ENCODE peak calls at places on chromosome 1, in six cellular contexts. L is MM.1S, W is fibroblast of mammary gland, E is fibroblast of the aortic adventitia, P is endodermal cell, D is MCF 10A. Z is an unnamed sample.

GRCh38 chr1:7355646-7356045 is 415.4 kb upstream of the VAMP3 start:
- DNase-seq in L (no peak), W (no peak), E (no peak), P (no peak), D (no peak), Z (no peak)

GRCh38 chr1:118960567-118961136 is 27.5 kb downstream of the TBX15 start:
- DNase-seq in L (no peak), W (peak), E (peak), P (no peak), D (peak), Z (no peak)

GRCh38 chr1:111097356-111098099 is 42.4 kb downstream of the DRAM2 start:
- DNase-seq in L (no peak), W (no peak), E (no peak), P (no peak), D (no peak), Z (no peak)

GRCh38 chr1:224267922-224268321 is 62.0 kb downstream of the NVL start:
- DNase-seq in L (no peak), W (no peak), E (no peak), P (no peak), D (peak), Z (no peak)

GRCh38 chr1:246284021-246284420 is 223.1 kb downstream of the SMYD3 start:
- DNase-seq in L (no peak), W (no peak), E (no peak), P (peak), D (no peak), Z (no peak)

GRCh38 chr1:82927753-82928152 is 1071.2 kb downstream of the TTLL7 start:
- DNase-seq in L (no peak), W (no peak), E (no peak), P (no peak), D (no peak), Z (no peak)

GRCh38 chr1:51568231-51568935 is 48.5 kb upstream of the OSBPL9 start:
- DNase-seq in L (no peak), W (no peak), E (no peak), P (no peak), D (no peak), Z (no peak)

GRCh38 chr1:16018308-16018707 is 465 bp upstream of the HSPB7 start:
- DNase-seq in L (no peak), W (peak), E (no peak), P (no peak), D (no peak), Z (no peak)

GRCh38 chr1:173580658-173581057 is 22.2 kb downstream of the SLC9C2 start:
- DNase-seq in L (no peak), W (no peak), E (no peak), P (no peak), D (no peak), Z (no peak)

GRCh38 chr1:7388141-7388487 is 383.0 kb upstream of the VAMP3 start:
- DNase-seq in L (no peak), W (no peak), E (no peak), P (peak), D (no peak), Z (no peak)

GRCh38 chr1:97190326-97190725 is 468.7 kb downstream of the PTBP2 start:
- DNase-seq in L (no peak), W (peak), E (peak), P (no peak), D (peak), Z (no peak)

GRCh38 chr1:169874229-169874628 is 19.5 kb downstream of the SCYL3 start:
- DNase-seq in L (no peak), W (peak), E (peak), P (no peak), D (no peak), Z (no peak)

GRCh38 chr1:34976384-34977209 is 8.6 kb downstream of the TMEM35B start:
- DNase-seq in L (no peak), W (no peak), E (no peak), P (no peak), D (no peak), Z (no peak)

GRCh38 chr1:115791816-115792215 is 23.3 kb upstream of the CASQ2 start:
- DNase-seq in L (no peak), W (no peak), E (no peak), P (no peak), D (no peak), Z (no peak)

GRCh38 chr1:229204863-229205777 is 65.8 kb upstream of the RAB4A start:
- DNase-seq in L (no peak), W (peak), E (peak), P (no peak), D (no peak), Z (no peak)

GRCh38 chr1:53128401-53128800 is 14.0 kb downstream of the SLC1A7 start:
- DNase-seq in L (no peak), W (no peak), E (no peak), P (peak), D (no peak), Z (peak)

GRCh38 chr1:16967095-16967567 is 13.3 kb downstream of the MFAP2 start:
- DNase-seq in L (no peak), W (peak), E (peak), P (no peak), D (peak), Z (no peak)

GRCh38 chr1:172727956-172728603 is 69.2 kb downstream of the FASLG start:
- DNase-seq in L (peak), W (peak), E (no peak), P (peak), D (peak), Z (no peak)

GRCh38 chr1:229406798-229407197 is 27.1 kb downstream of the ACTA1 start:
- DNase-seq in L (no peak), W (no peak), E (no peak), P (peak), D (no peak), Z (no peak)

GRCh38 chr1:9996624-9997582 is at the start of gene RBP7:
- DNase-seq in L (no peak), W (no peak), E (no peak), P (peak), D (no peak), Z (peak)

GRCh38 chr1:83090195-83090594 is 908.7 kb downstream of the TTLL7 start:
- DNase-seq in L (no peak), W (no peak), E (no peak), P (no peak), D (no peak), Z (no peak)

GRCh38 chr1:155205969-155206593 is 1.6 kb downstream of the THBS3 start:
- DNase-seq in L (no peak), W (no peak), E (no peak), P (no peak), D (no peak), Z (no peak)

GRCh38 chr1:41975121-41975520 is 56.4 kb upstream of the HIVEP3 start:
- DNase-seq in L (no peak), W (no peak), E (no peak), P (no peak), D (no peak), Z (no peak)

GRCh38 chr1:234258071-234258470 is 115.2 kb upstream of the COA6 start:
- DNase-seq in L (no peak), W (no peak), E (no peak), P (no peak), D (peak), Z (no peak)

GRCh38 chr1:103584537-103584936 is 13.1 kb downstream of the AMY2B start:
- DNase-seq in L (no peak), W (no peak), E (no peak), P (no peak), D (no peak), Z (no peak)

GRCh38 chr1:58880592-58880991 is 96.7 kb upstream of the JUN start:
- DNase-seq in L (no peak), W (no peak), E (no peak), P (no peak), D (no peak), Z (no peak)

GRCh38 chr1:98792123-98792522 is 130.6 kb downstream of the SNX7 start:
- DNase-seq in L (no peak), W (peak), E (peak), P (peak), D (no peak), Z (no peak)

GRCh38 chr1:168907781-168908180 is 178.8 kb upstream of the DPT start:
- DNase-seq in L (no peak), W (no peak), E (no peak), P (no peak), D (no peak), Z (no peak)

GRCh38 chr1:181187596-181188126 is 99.2 kb downstream of the IER5 start:
- DNase-seq in L (no peak), W (no peak), E (no peak), P (no peak), D (no peak), Z (no peak)

GRCh38 chr1:192544983-192545393 is 30.6 kb upstream of the RGS1 start:
- DNase-seq in L (peak), W (peak), E (peak), P (no peak), D (peak), Z (no peak)

GRCh38 chr1:193058529-193059281 is 455 bp downstream of the UCHL5 start:
- DNase-seq in L (peak), W (peak), E (peak), P (no peak), D (peak), Z (peak)

GRCh38 chr1:67431156-67431765 is 1.1 kb upstream of the SERBP1 start:
- DNase-seq in L (no peak), W (no peak), E (no peak), P (no peak), D (no peak), Z (no peak)

GRCh38 chr1:246705368-246705767 is 18.8 kb upstream of the SCCPDH start:
- DNase-seq in L (no peak), W (peak), E (peak), P (no peak), D (peak), Z (no peak)

GRCh38 chr1:218348628-218349185 is 3.6 kb downstream of the TGFB2 start:
- DNase-seq in L (no peak), W (no peak), E (no peak), P (no peak), D (no peak), Z (no peak)

GRCh38 chr1:204321665-204322064 is 38.1 kb downstream of the PLEKHA6 start:
- DNase-seq in L (no peak), W (peak), E (peak), P (no peak), D (no peak), Z (no peak)

GRCh38 chr1:245715291-245715701 is 560.5 kb downstream of the KIF26B start:
- DNase-seq in L (no peak), W (peak), E (peak), P (peak), D (peak), Z (no peak)

DNA sequence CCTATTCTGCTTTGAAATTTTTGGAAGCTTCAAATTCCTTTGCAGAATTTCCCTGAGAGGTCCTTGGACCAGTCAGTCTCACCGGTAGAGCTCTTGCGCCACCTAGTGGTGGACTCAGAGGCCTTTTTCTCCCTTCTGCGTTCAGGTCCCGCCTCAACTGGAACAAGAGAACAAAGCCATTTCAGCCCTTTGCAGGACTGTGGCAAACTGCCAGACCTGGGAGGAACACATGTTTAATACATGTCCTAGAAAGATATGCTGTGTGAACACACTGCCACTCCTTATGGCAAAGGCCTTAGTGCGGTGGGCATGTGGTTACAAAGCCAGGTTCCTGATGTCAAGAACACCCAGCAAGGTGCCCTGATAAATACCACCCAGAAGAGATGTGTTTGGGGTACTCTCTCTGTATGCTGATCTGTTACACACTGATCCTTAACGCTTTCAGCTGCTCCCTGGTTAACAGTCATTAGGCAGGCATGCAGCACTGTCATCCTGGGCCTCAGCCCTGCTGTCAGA is 82.2 kb upstream of the SSX2IP start:
- DNase-seq in L (peak), W (peak), E (peak), P (peak), D (peak), Z (peak)
- TF ChIP-seq CTCF in L (peak), W (peak), E (peak), P (peak), D (peak), Z (peak)

GRCh38 chr1:241269116-241269515 is 87.9 kb downstream of the RGS7 start:
- DNase-seq in L (no peak), W (no peak), E (no peak), P (peak), D (peak), Z (no peak)
- TF ChIP-seq CTCF in L (peak), W (peak), E (no peak), P (peak), D (peak), Z (no peak)

DNA sequence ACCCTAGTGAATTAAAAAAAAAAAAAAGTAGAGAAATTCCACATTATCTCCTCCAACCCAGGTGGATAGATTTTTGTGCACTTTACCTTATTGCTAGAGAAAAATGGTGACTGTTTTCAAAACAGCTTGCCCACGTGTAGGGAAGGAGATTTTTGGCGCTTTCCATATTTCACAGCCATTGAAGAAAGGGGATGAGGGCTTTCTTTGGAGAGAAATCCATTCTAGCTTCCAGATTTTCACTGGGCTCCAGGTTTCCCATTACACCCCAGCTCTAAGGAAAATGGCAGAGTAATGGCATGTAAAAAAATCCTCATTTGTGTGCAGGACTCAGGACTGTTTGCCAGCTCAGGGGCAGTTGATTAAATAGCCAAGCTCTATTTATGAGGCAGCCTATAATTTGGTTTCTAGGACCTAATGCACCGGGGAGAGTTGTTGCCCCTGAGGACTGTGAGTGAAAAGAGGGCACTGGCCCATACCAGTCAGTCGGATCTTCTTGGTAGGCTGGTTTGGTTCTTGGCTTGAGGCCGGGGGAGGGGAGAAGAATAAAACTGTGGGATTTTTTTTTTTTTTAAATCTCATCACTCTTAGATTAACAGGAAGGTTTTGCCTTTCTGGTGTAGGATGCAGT is 2.1 kb upstream of the ARID1A start:
- DNase-seq in L (no peak), W (no peak), E (peak), P (peak), D (peak), Z (no peak)
- TF ChIP-seq CTCF in L (no peak), W (no peak), E (no peak), P (no peak), D (no peak), Z (no peak)

GRCh38 chr1:11881749-11882441 is 23.1 kb upstream of the NPPB start:
- DNase-seq in L (no peak), W (no peak), E (no peak), P (no peak), D (no peak), Z (no peak)

GRCh38 chr1:11880181-11880575 is 21.4 kb upstream of the NPPB start:
- DNase-seq in L (no peak), W (no peak), E (no peak), P (no peak), D (no peak), Z (no peak)

GRCh38 chr1:11880911-11881748 is 22.4 kb upstream of the NPPB start:
- DNase-seq in L (no peak), W (no peak), E (no peak), P (no peak), D (no peak), Z (no peak)

GRCh38 chr1:11885922-11886321 is 27.2 kb upstream of the NPPB start:
- DNase-seq in L (no peak), W (no peak), E (no peak), P (no peak), D (no peak), Z (no peak)

DNA sequence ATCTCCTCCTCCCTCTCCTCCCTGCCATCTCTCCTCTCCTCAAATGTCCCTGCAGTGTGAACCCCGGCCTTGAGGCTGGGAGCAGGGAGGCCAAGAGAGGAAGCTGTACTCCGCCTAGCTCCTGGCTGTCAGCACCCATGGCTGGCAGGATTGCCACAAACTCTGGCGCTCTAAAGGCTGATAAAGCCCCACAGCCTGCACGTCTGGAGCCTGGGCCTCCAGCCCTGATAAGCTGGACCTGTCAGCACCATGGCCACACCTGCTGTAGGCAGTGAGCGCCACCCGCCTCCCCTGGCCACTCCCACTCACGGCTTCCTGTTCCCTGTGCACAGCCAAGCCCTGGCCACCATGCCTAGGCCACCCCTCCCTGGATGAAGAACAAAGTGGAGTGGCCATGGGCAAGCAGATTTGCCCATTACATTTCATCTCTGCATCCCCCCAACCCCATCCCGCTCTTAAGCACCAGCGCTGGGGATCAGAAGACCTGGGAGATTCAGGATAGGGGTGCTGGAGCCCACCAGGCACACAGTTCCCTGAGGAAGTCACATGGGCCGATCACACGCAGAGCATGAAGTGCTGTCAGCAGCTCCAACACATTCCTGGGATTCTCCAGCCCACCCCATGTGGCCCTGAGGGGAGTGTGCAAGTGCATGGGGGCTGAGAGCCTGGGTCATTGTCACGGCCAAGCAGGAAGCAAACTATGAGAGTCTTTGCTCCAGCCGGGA is 24.2 kb upstream of the NPPB start:
- DNase-seq in L (no peak), W (no peak), E (no peak), P (peak), D (no peak), Z (peak)
- TF ChIP-seq CTCF in L (no peak), W (no peak), E (no peak), P (no peak), D (no peak), Z (no peak)

GRCh38 chr1:65001238-65001792 is 35.0 kb upstream of the JAK1 start:
- DNase-seq in L (no peak), W (peak), E (peak), P (peak), D (no peak), Z (peak)
- TF ChIP-seq CTCF in L (no peak), W (no peak), E (no peak), P (peak), D (no peak), Z (no peak)

GRCh38 chr1:162561616-162562451 is at the start of gene UAP1:
- DNase-seq in L (peak), W (no peak), E (no peak), P (no peak), D (no peak), Z (peak)
- TF ChIP-seq CTCF in L (no peak), W (no peak), E (no peak), P (no peak), D (no peak), Z (no peak)

GRCh38 chr1:26285366-26286063 is 5.6 kb downstream of the SH3BGRL3 start:
- DNase-seq in L (no peak), W (no peak), E (no peak), P (peak), D (peak), Z (peak)
- TF ChIP-seq CTCF in L (peak), W (peak), E (peak), P (peak), D (peak), Z (peak)

GRCh38 chr1:33500547-33500946 is 28.1 kb downstream of the ZSCAN20 start:
- DNase-seq in L (no peak), W (no peak), E (no peak), P (peak), D (no peak), Z (no peak)
- TF ChIP-seq CTCF in L (no peak), W (peak), E (peak), P (peak), D (no peak), Z (no peak)

DNA sequence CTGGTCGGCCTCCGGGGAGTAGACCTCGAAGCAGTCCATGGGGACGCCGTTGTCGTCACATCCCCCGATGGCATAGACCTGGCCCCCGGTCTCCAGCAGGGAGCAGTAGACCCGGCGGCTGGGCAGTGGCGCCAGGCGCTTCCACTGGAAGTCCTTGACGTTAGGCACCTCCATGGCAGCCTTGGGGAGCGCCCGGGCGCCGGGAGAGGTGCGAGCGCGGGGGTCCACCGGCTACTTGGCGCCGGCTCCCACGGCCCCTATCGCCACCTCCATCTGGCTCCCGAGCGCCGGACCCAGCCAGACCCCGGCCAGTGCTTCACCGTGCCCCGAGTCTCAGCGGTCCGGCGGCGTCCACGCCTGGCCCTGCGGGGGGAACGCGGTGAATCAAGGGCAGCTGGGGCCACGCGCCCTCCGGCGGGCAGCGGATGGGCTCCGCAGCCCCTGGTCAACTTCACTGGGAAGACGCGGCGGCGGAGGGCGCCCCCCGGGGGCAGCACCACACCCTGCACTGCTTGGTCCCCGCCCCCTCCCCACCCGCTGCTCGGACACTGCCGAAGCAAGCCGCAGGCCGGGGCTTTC is 13.2 kb downstream of the KLHDC8A start:
- DNase-seq in L (no peak), W (no peak), E (no peak), P (peak), D (no peak), Z (no peak)
- TF ChIP-seq CTCF in L (no peak), W (no peak), E (no peak), P (peak), D (no peak), Z (no peak)

GRCh38 chr1:57061369-57061768 is 95.6 kb upstream of the C8B start:
- DNase-seq in L (no peak), W (peak), E (peak), P (no peak), D (peak), Z (no peak)
- TF ChIP-seq CTCF in L (no peak), W (no peak), E (no peak), P (peak), D (no peak), Z (no peak)